ENCODE peak calls at places on chromosomes 12 and 14, in five cellular contexts. G, H, X, Q and Y are unnamed samples.

GRCh38 chr14:53330441-53330840 is 177.3 kb upstream of the DDHD1 start:
- DNase-seq in G (no peak), X (no peak), H (no peak), Q (no peak), Y (no peak)

GRCh38 chr14:77882631-77883030 is 82.7 kb downstream of the ADCK1 start:
- DNase-seq in X (no peak), H (no peak), G (no peak), Q (no peak), Y (no peak)

GRCh38 chr14:61201171-61201570 is 80.0 kb downstream of the TMEM30B start:
- DNase-seq in G (no peak), H (no peak), Q (no peak), X (no peak), Y (no peak)

GRCh38 chr14:72736348-72736747 is 157.6 kb downstream of the DPF3 start:
- DNase-seq in X (no peak), G (no peak), Q (peak; percentile 60), H (no peak), Y (peak; percentile 32)

GRCh38 chr14:65631040-65631439 is 218.5 kb downstream of the FUT8 start:
- DNase-seq in H (no peak), Q (no peak), X (no peak), G (no peak), Y (no peak)

GRCh38 chr12:66647034-66647691 is 31.7 kb downstream of the GRIP1 start:
- DNase-seq in H (no peak), X (no peak), G (no peak), Q (no peak), Y (peak; percentile 26)

GRCh38 chr12:123886931-123887582 is 85.6 kb downstream of the CCDC92 start:
- DNase-seq in X (no peak), H (peak; percentile 34), G (no peak), Q (no peak), Y (no peak)

GRCh38 chr12:57234571-57235011 is 5.1 kb downstream of the SHMT2 start:
- DNase-seq in G (no peak), X (peak; percentile 57), H (no peak), Q (no peak), Y (no peak)

GRCh38 chr14:99649219-99649618 is 4.3 kb downstream of the HHIPL1 start:
- DNase-seq in H (no peak), G (no peak), X (no peak), Q (no peak), Y (peak; percentile 58)

GRCh38 chr12:18079541-18080230 is 10.3 kb downstream of the RERGL start:
- DNase-seq in G (no peak), H (no peak), X (no peak), Q (no peak), Y (no peak)

GRCh38 chr12:114412825-114413749 is 7.1 kb upstream of the TBX5 start:
- DNase-seq in Q (no peak), H (no peak), X (no peak), G (no peak), Y (no peak)

GRCh38 chr12:99334737-99335136 is 312.8 kb upstream of the GARIN6 start:
- DNase-seq in Q (no peak), X (no peak), H (no peak), G (no peak), Y (no peak)

GRCh38 chr12:1993341-1993740 is 10.9 kb downstream of the DCP1B start:
- DNase-seq in X (no peak), G (no peak), Q (no peak), H (no peak), Y (peak; percentile 26)

GRCh38 chr14:53663709-53664108 is 292.9 kb downstream of the BMP4 start:
- DNase-seq in X (no peak), G (peak; percentile 66), Q (no peak), H (peak; percentile 11), Y (no peak)

GRCh38 chr14:93269341-93270068 is 62.4 kb downstream of the UBR7 start:
- DNase-seq in H (no peak), X (no peak), G (no peak), Q (peak; percentile 9), Y (peak; percentile 55)

GRCh38 chr12:123450636-123451035 is 7.3 kb upstream of the SNRNP35 start:
- DNase-seq in G (no peak), H (no peak), X (no peak), Q (no peak), Y (no peak)

GRCh38 chr12:197911-198695 is 15.9 kb downstream of the SLC6A12 start:
- DNase-seq in H (no peak), Q (no peak), X (peak; percentile 32), G (no peak), Y (no peak)

GRCh38 chr14:86305058-86305457 is 775.1 kb downstream of the FLRT2 start:
- DNase-seq in X (no peak), H (no peak), Q (no peak), G (no peak), Y (no peak)

GRCh38 chr14:30820674-30821073 is 53.7 kb upstream of the COCH start:
- DNase-seq in G (no peak), Q (no peak), X (no peak), H (no peak), Y (no peak)

GRCh38 chr14:36976571-36977023 is 195.8 kb downstream of the SLC25A21 start:
- DNase-seq in H (no peak), Q (peak; percentile 50), X (no peak), G (no peak), Y (no peak)

GRCh38 chr14:61042220-61042619 is 61.2 kb downstream of the SLC38A6 start:
- DNase-seq in G (no peak), H (no peak), Q (no peak), X (no peak), Y (no peak)

GRCh38 chr12:30725739-30726138 is 29.0 kb downstream of the CAPRIN2 start:
- DNase-seq in H (no peak), G (no peak), X (no peak), Q (no peak), Y (peak; percentile 35)

GRCh38 chr14:74135386-74135785 is 50.6 kb downstream of the LIN52 start:
- DNase-seq in G (no peak), X (no peak), H (no peak), Q (no peak), Y (no peak)

GRCh38 chr14:74134484-74134883 is 49.7 kb downstream of the LIN52 start:
- DNase-seq in H (no peak), X (no peak), Q (no peak), G (no peak), Y (no peak)

DNA sequence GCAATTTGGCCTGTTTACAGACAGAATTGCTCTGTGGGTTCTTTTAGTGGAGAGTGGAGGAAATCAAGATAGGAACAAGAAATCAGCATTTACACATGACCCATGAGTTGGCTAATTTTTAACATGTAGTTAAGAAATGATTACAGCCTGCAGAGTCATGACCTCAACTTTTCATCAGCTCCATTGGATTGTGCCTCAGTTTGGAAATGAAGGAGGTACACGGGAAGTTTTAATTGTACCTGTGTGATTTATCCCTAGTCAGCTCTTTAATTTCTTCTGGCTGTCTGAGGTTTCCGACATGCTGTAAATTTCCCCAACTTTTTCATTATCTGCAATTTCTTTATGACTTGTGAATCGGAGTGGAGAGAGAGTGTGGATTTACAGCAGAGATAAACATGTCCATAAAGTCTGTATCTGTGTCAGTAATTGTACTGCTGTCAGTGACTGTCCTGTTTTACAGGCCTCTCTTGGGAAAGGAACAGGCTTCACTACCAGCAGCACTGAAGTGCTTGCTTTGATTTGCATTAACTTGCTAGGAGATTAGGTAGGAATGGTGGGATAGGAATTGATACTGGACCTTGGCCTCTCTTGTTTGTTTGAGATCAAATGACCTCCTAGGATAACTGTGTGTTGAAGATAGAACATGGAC is 49.2 kb downstream of the LIN52 start:
- DNase-seq in G (no peak), Q (no peak), H (no peak), X (no peak), Y (no peak)
- TF ChIP-seq POLR2A in G (no peak), Q (no peak), H (no peak), X (no peak), Y (no peak)

DNA sequence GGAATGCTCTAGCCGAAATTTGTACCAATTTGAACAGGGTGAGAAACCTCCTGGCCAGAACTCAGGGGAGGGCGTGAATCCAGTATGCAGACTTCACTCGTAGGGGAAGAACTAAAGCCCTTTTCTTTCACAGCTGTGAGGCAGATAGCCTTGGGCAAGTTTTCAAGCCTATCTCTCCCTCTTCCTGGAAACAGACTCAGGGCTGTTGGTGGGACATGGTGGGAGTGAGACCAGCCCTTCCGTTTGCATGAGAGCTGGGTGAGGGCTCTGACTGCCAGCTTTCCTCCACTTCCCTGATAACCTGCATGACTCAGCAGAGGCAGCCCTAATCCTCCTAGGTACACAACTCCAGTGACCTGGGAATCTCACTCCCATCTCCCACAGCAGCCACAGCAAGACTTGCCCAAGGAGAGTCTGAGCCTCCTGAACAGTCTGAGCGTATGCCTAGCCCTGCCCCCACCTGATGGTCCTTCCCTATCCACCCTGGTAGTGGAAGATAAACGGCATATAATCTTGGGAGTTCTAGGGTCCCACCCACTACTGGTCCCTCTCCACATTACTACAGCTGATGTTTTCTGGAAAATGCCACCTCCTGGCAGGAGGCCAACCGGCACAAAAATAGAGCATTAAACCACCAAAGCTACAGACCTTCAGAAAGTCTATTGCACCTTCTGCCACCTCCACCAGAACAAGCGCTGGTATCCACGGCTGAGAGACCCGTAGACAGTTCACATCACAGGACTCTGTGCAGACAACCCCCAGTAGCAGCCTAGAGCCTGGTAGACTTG is 170.2 kb upstream of the AMIGO2 start:
- DNase-seq in X (no peak), Q (peak; percentile 46), G (no peak), H (no peak), Y (no peak)
- TF ChIP-seq POLR2A in X (no peak), Q (peak; percentile 72), G (no peak), H (no peak), Y (no peak)

GRCh38 chr12:4279120-4279690 is 5.6 kb downstream of the CCND2 start:
- DNase-seq in H (peak; percentile 66), G (no peak), Q (no peak), X (no peak), Y (no peak)

GRCh38 chr12:4277205-4277543 is 3.6 kb downstream of the CCND2 start:
- DNase-seq in G (no peak), H (no peak), Q (no peak), X (no peak), Y (no peak)

GRCh38 chr12:4276524-4277204 is 3.1 kb downstream of the CCND2 start:
- DNase-seq in Q (peak; percentile 50), G (peak; percentile 95), H (peak; percentile 90), X (peak; percentile 84), Y (peak; percentile 74)

GRCh38 chr12:4277856-4278581 is 4.5 kb downstream of the CCND2 start:
- DNase-seq in H (no peak), X (no peak), G (no peak), Q (no peak), Y (no peak)

GRCh38 chr12:4278582-4278939 is 5.0 kb downstream of the CCND2 start:
- DNase-seq in H (peak; percentile 78), X (peak; percentile 85), G (peak; percentile 79), Q (no peak), Y (no peak)
- TF ChIP-seq POLR2A in H (no peak), X (peak; percentile 19), G (no peak), Q (no peak), Y (no peak)

DNA sequence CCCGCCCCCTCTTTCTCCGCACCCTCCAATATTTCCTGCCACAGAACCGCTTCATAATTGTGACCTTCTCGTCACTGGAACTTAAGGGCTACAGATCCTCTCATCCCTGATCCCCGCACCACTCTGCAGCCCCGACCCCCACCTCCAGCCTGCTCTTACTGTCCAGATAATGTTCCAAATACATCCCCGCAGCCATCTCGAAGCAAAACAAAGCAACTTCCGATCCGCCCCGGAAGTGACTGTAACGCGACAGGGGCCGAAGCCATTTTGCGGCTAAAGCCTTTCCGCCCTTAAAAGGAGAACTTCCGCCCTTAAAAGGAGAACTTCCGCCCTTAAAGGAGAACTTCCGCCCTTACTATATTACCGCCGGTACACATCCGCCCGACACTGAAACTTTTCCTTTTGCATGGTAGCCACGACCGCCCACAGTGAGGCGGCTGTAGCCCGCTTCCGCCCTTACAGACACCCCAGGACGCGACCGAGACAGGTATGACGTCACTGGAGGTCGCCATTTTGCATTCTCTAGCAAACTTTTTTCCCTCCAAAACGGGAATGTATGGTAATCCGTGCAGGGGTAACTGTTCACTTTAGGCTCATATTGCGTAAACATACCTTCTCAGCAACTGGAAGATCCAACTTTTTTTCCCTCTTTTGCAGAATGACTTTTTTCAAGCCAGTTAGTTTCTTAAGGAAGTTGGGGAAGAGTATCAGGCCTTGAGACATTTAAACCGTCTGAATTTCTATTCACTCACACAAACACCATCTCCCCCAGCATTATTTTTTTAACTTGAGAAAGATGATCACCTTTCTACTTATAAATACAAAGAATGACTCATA is at the start of gene ING4:
- DNase-seq in Q (peak; percentile 90), X (peak; percentile 97), H (peak; percentile 98), G (peak; percentile 99), Y (peak; percentile 94)
- TF ChIP-seq POLR2A in Q (peak; percentile 72), X (no peak), H (peak; percentile 46), G (no peak), Y (no peak)